ENCODE peak calls at places on chromosomes 13 and 19, in five cellular contexts. X is AG09309; O is HTR-8/SVneo; C is stimulated activated CD8-positive, alpha-beta memory T cell treated with anti-CD3 and anti-CD28 coated beads, Interleukin-7, amount 100 ng/mL, for 1 hour; L is progenitor cell of endocrine pancreas. D is an unnamed sample.
A peak's percentile ranks its signal among the peaks of the same experiment; 100 is the strongest.

GRCh38 chr19:52891336-52891735 is 6.1 kb downstream of the ZNF320 start:
- DNase-seq in X (no peak), O (no peak), C (no peak), L (no peak), D (no peak)

GRCh38 chr13:91220872-91221271 is 126.6 kb upstream of the MIR17HG start:
- DNase-seq in X (no peak), O (no peak), C (no peak), L (no peak), D (peak; percentile 36)

GRCh38 chr19:33622505-33622808 is 704 bp downstream of the CHST8 start:
- DNase-seq in X (no peak), O (no peak), C (no peak), L (no peak), D (peak; percentile 54)

GRCh38 chr13:113935523-113935922 is 38.4 kb downstream of the C13orf46 start:
- DNase-seq in X (no peak), O (no peak), C (no peak), L (no peak), D (no peak)

GRCh38 chr13:98452851-98453250 is 124.1 kb downstream of the STK24 start:
- DNase-seq in X (no peak), O (no peak), C (no peak), L (no peak), D (no peak)

GRCh38 chr19:16444273-16444597 is 27.5 kb downstream of the EPS15L1 start:
- DNase-seq in X (no peak), O (no peak), C (no peak), L (no peak), D (no peak)

GRCh38 chr19:38172001-38172400 is 52.0 kb downstream of the DPF1 start:
- DNase-seq in X (no peak), O (no peak), C (no peak), L (no peak), D (no peak)

GRCh38 chr19:49019242-49019932 is 2.5 kb upstream of the LHB start:
- DNase-seq in X (no peak), O (no peak), C (peak; percentile 27), L (no peak), D (peak; percentile 89)

GRCh38 chr13:59867867-59868266 is 295.9 kb downstream of the DIAPH3 start:
- DNase-seq in X (no peak), O (no peak), C (no peak), L (no peak), D (no peak)

D was measured in ELF-1.